ENCODE peak calls at places on chromosomes 16 and 17, in six cellular contexts. One of them, this sample, is unnamed.

GRCh38 chr17:21010705-21011596 is 31.9 kb downstream of the USP22 start:
- DNase-seq in adipocyte: no peak
- DNase-seq in ovary: no peak
- DNase-seq in prostate gland: no peak
- DNase-seq in right cardiac atrium: peak; percentile 43
- DNase-seq in astrocyte: no peak
- DNase-seq in this sample: no peak

GRCh38 chr16:84351630-84352029 is 16.7 kb upstream of the ATP2C2 start:
- DNase-seq in prostate gland: no peak
- DNase-seq in ovary: no peak
- DNase-seq in astrocyte: no peak
- DNase-seq in adipocyte: no peak
- DNase-seq in right cardiac atrium: no peak
- DNase-seq in this sample: no peak

GRCh38 chr17:5123343-5124124 is 7.7 kb downstream of the USP6 start:
- DNase-seq in adipocyte: no peak
- DNase-seq in ovary: no peak
- DNase-seq in prostate gland: no peak
- DNase-seq in right cardiac atrium: no peak
- DNase-seq in astrocyte: no peak
- DNase-seq in this sample: peak; percentile 21

GRCh38 chr16:67675579-67675935 is 8.9 kb downstream of the C16orf86 start:
- DNase-seq in right cardiac atrium: peak; percentile 38
- DNase-seq in ovary: no peak
- DNase-seq in astrocyte: no peak
- DNase-seq in adipocyte: no peak
- DNase-seq in prostate gland: no peak
- DNase-seq in this sample: no peak

GRCh38 chr17:67359960-67360817 is 6.2 kb downstream of the PSMD12 start:
- DNase-seq in prostate gland: no peak
- DNase-seq in right cardiac atrium: peak; percentile 36
- DNase-seq in ovary: no peak
- DNase-seq in astrocyte: no peak
- DNase-seq in adipocyte: peak; percentile 24
- DNase-seq in this sample: peak; percentile 53

GRCh38 chr17:63445571-63446217 is 412 bp downstream of the CYB561 start:
- DNase-seq in astrocyte: peak; percentile 19
- DNase-seq in right cardiac atrium: peak; percentile 63
- DNase-seq in ovary: no peak
- DNase-seq in adipocyte: peak; percentile 52
- DNase-seq in prostate gland: peak; percentile 46
- DNase-seq in this sample: peak; percentile 84

GRCh38 chr17:73343168-73343634 is 31.4 kb upstream of the CDC42EP4 start:
- DNase-seq in prostate gland: no peak
- DNase-seq in adipocyte: peak; percentile 94
- DNase-seq in astrocyte: peak; percentile 75
- DNase-seq in right cardiac atrium: peak; percentile 90
- DNase-seq in ovary: peak; percentile 85
- DNase-seq in this sample: peak; percentile 90

GRCh38 chr16:53893731-53894435 is 189.9 kb downstream of the FTO start:
- DNase-seq in astrocyte: peak; percentile 88
- DNase-seq in prostate gland: peak; percentile 48
- DNase-seq in ovary: no peak
- DNase-seq in right cardiac atrium: no peak
- DNase-seq in adipocyte: peak; percentile 72
- DNase-seq in this sample: peak; percentile 89

GRCh38 chr17:79872762-79873161 is 33.5 kb upstream of the CBX4 start:
- DNase-seq in ovary: no peak
- DNase-seq in adipocyte: no peak
- DNase-seq in prostate gland: no peak
- DNase-seq in astrocyte: no peak
- DNase-seq in right cardiac atrium: no peak
- DNase-seq in this sample: no peak

GRCh38 chr16:48905632-48906031 is 295.7 kb upstream of the N4BP1 start:
- DNase-seq in astrocyte: no peak
- DNase-seq in right cardiac atrium: no peak
- DNase-seq in ovary: no peak
- DNase-seq in prostate gland: no peak
- DNase-seq in adipocyte: no peak
- DNase-seq in this sample: no peak

GRCh38 chr16:89924298-89924924 is 1.3 kb downstream of the TUBB3 start:
- DNase-seq in astrocyte: peak; percentile 19
- DNase-seq in adipocyte: peak; percentile 80
- DNase-seq in right cardiac atrium: no peak
- DNase-seq in prostate gland: no peak
- DNase-seq in ovary: no peak
- DNase-seq in this sample: peak; percentile 78

GRCh38 chr17:79732804-79733691 is 2.3 kb downstream of the ENPP7 start:
- DNase-seq in right cardiac atrium: peak; percentile 56
- DNase-seq in prostate gland: no peak
- DNase-seq in adipocyte: no peak
- DNase-seq in ovary: no peak
- DNase-seq in astrocyte: no peak
- DNase-seq in this sample: no peak

GRCh38 chr17:65099941-65100315 is 37.2 kb upstream of the RGS9 start:
- DNase-seq in prostate gland: no peak
- DNase-seq in astrocyte: peak; percentile 80
- DNase-seq in adipocyte: peak; percentile 45
- DNase-seq in ovary: no peak
- DNase-seq in right cardiac atrium: peak; percentile 75
- DNase-seq in this sample: peak; percentile 88

GRCh38 chr17:22717211-22717610 is 1024.9 kb downstream of the KCNJ18 start:
- DNase-seq in astrocyte: no peak
- DNase-seq in ovary: no peak
- DNase-seq in prostate gland: no peak
- DNase-seq in right cardiac atrium: peak; percentile 16
- DNase-seq in adipocyte: no peak
- DNase-seq in this sample: no peak

GRCh38 chr16:48353565-48354163 is 31.5 kb downstream of the SIAH1 start:
- DNase-seq in ovary: peak; percentile 48
- DNase-seq in adipocyte: peak; percentile 81
- DNase-seq in prostate gland: peak; percentile 44
- DNase-seq in astrocyte: peak; percentile 55
- DNase-seq in right cardiac atrium: peak; percentile 72
- DNase-seq in this sample: peak; percentile 89

GRCh38 chr17:80724723-80725388 is 180.2 kb downstream of the RPTOR start:
- DNase-seq in right cardiac atrium: no peak
- DNase-seq in adipocyte: peak; percentile 82
- DNase-seq in ovary: no peak
- DNase-seq in astrocyte: peak; percentile 63
- DNase-seq in prostate gland: no peak
- DNase-seq in this sample: peak; percentile 86

GRCh38 chr17:45020354-45021138 is 30.9 kb downstream of the DCAKD start:
- DNase-seq in prostate gland: peak; percentile 33
- DNase-seq in ovary: no peak
- DNase-seq in right cardiac atrium: peak; percentile 82
- DNase-seq in adipocyte: no peak
- DNase-seq in astrocyte: no peak
- DNase-seq in this sample: no peak

GRCh38 chr17:40547079-40547784 is 18.0 kb downstream of the CCR7 start:
- DNase-seq in ovary: no peak
- DNase-seq in astrocyte: no peak
- DNase-seq in right cardiac atrium: no peak
- DNase-seq in prostate gland: peak; percentile 90
- DNase-seq in adipocyte: no peak
- DNase-seq in this sample: no peak

GRCh38 chr16:56911771-56912541 is 20.0 kb upstream of the HERPUD1 start:
- DNase-seq in adipocyte: peak; percentile 37
- DNase-seq in prostate gland: no peak
- DNase-seq in right cardiac atrium: peak; percentile 74
- DNase-seq in astrocyte: peak; percentile 83
- DNase-seq in ovary: no peak
- DNase-seq in this sample: peak; percentile 35

GRCh38 chr17:77322534-77323412 is 182.0 kb downstream of the SEC14L1 start:
- DNase-seq in astrocyte: peak; percentile 99
- DNase-seq in right cardiac atrium: peak; percentile 93
- DNase-seq in adipocyte: peak; percentile 98
- DNase-seq in prostate gland: no peak
- DNase-seq in ovary: peak; percentile 88
- DNase-seq in this sample: peak; percentile 99

GRCh38 chr17:68821860-68822693 is 133.1 kb downstream of the ABCA8 start:
- DNase-seq in prostate gland: no peak
- DNase-seq in astrocyte: peak; percentile 96
- DNase-seq in ovary: no peak
- DNase-seq in adipocyte: peak; percentile 64
- DNase-seq in right cardiac atrium: no peak
- DNase-seq in this sample: peak; percentile 87

GRCh38 chr16:84628226-84628731 is 10.4 kb upstream of the COTL1 start:
- DNase-seq in right cardiac atrium: no peak
- DNase-seq in ovary: no peak
- DNase-seq in adipocyte: no peak
- DNase-seq in astrocyte: no peak
- DNase-seq in prostate gland: no peak
- DNase-seq in this sample: no peak

GRCh38 chr17:14289162-14289561 is 11.7 kb upstream of the HS3ST3B1 start:
- DNase-seq in adipocyte: no peak
- DNase-seq in prostate gland: no peak
- DNase-seq in ovary: no peak
- DNase-seq in right cardiac atrium: no peak
- DNase-seq in astrocyte: no peak
- DNase-seq in this sample: no peak

GRCh38 chr16:88760424-88761142 is 24.4 kb downstream of the PIEZO1 start:
- DNase-seq in prostate gland: peak; percentile 84
- DNase-seq in ovary: no peak
- DNase-seq in astrocyte: no peak
- DNase-seq in right cardiac atrium: no peak
- DNase-seq in adipocyte: no peak
- DNase-seq in this sample: no peak
- H3K4me3 ChIP-seq in prostate gland: no peak overlapping the region
- H3K4me3 ChIP-seq in ovary: no peak overlapping the region
- H3K4me3 ChIP-seq in astrocyte: no peak overlapping the region
- H3K4me3 ChIP-seq in right cardiac atrium: no peak overlapping the region
- H3K4me3 ChIP-seq in adipocyte: no peak overlapping the region
- H3K4me3 ChIP-seq in this sample: no peak overlapping the region

DNA sequence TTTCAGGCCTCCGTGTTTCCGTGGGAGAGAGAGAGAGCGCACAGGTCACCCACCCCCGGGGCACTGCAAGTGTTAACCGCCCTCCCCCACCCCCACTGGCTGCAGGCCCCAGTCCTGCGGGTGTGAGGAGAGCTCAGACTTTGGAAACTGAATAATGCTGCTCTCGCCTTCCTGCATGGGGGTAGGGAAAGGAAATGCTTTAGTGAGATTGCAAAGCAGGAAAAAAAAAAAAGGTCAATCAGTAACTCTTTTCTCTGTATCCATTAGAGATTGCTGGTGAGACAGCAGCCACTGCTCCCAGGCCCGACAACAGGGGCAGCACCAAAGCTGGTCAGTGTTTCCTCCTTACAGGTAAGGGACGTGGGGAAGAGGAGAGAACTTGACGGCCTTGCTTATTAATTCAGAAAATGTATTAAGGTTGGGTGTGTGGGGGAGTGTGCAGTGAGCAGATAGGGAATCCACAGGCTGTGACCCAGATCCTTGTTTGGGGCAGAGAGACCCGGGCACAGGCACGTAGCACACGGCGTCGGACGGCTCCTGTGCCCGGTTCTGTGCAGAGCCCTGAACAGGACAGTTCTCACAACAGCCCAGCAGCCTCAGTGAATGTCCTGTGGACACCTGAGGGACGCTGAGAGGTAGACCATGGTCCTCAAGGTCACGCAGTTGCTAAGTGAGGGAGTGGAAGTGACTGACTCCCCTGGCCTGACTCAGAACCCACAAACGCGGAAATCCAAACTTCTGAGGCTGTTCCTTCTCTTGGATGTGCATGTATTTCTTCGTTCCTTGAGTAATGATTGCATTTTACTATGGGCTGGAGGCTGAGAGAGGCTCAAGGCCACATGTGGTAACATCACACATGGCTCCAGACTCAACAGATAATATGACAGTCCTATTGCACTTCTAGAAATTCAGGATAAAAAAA is 156.5 kb downstream of the FOXL1 start:
- DNase-seq in ovary: no peak
- DNase-seq in astrocyte: no peak
- DNase-seq in adipocyte: no peak
- DNase-seq in right cardiac atrium: no peak
- DNase-seq in prostate gland: no peak
- DNase-seq in this sample: no peak
- H3K4me3 ChIP-seq in ovary: no peak overlapping the region
- H3K4me3 ChIP-seq in astrocyte: no peak overlapping the region
- H3K4me3 ChIP-seq in adipocyte: no peak overlapping the region
- H3K4me3 ChIP-seq in right cardiac atrium: no peak overlapping the region
- H3K4me3 ChIP-seq in prostate gland: no peak overlapping the region
- H3K4me3 ChIP-seq in this sample: no peak overlapping the region

GRCh38 chr17:11932337-11932898 is 64.9 kb downstream of the ZNF18 start:
- DNase-seq in adipocyte: no peak
- DNase-seq in prostate gland: no peak
- DNase-seq in astrocyte: no peak
- DNase-seq in ovary: no peak
- DNase-seq in right cardiac atrium: no peak
- DNase-seq in this sample: no peak
- H3K4me3 ChIP-seq in adipocyte: no peak overlapping the region
- H3K4me3 ChIP-seq in prostate gland: no peak overlapping the region
- H3K4me3 ChIP-seq in astrocyte: no peak overlapping the region
- H3K4me3 ChIP-seq in ovary: no peak overlapping the region
- H3K4me3 ChIP-seq in right cardiac atrium: no peak overlapping the region
- H3K4me3 ChIP-seq in this sample: no peak overlapping the region

DNA sequence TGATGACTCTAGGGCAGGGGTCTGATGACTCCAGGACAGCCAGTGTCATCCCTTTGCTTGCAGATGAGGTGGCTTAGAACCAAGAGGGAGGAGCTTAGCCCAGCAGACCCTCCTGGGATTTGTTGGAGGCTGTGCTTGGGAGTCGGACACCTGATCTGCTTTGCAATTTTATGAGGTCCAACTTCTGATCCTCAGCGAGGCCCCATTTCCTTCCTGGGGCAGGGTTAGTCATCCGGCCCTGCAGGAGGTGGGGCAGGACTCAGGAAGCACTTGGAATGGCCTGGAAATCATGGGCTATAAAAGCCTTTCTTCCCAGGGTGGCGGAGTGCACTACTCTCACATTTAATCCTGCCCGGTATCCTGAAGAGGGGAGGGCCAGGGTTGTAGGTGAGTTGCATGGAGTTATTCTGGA is 168.5 kb downstream of the MSI2 start:
- DNase-seq in astrocyte: no peak
- DNase-seq in adipocyte: no peak
- DNase-seq in prostate gland: no peak
- DNase-seq in right cardiac atrium: no peak
- DNase-seq in ovary: no peak
- DNase-seq in this sample: no peak
- H3K4me3 ChIP-seq in astrocyte: no peak overlapping the region
- H3K4me3 ChIP-seq in adipocyte: no peak overlapping the region
- H3K4me3 ChIP-seq in prostate gland: no peak overlapping the region
- H3K4me3 ChIP-seq in right cardiac atrium: no peak overlapping the region
- H3K4me3 ChIP-seq in ovary: no peak overlapping the region
- H3K4me3 ChIP-seq in this sample: no peak overlapping the region